ENCODE peak calls at places on chromosomes 3 and 15, in nine cellular contexts. U is NCI-H1694 treated with DMSO at 0.1 percent for 48 hours; P is NCI-H69; H is Karpas-422; Z is NCI-H2029; O is Ammon's horn; J is activated CD4-positive, alpha-beta memory T cell treated with anti-CD3 and anti-CD28 coated beads, Interleukin-2, amount 10 ng/mL, durations not matched to agents 7 days and 5 days; T is ureter; D is nephron progenitor cell. S is an unnamed sample.

GRCh38 chr3:59605944-59606534 is 556.2 kb upstream of the CFAP20DC start:
- DNase-seq in U (no peak), P (peak; percentile 71), H (no peak), Z (peak; percentile 63), O (no peak), J (no peak), T (no peak), D (no peak), S (no peak)

GRCh38 chr15:98717942-98718341 is 69.6 kb downstream of the IGF1R start:
- DNase-seq in U (no peak), P (no peak), H (no peak), Z (no peak), O (no peak), J (no peak), T (no peak), D (no peak), S (no peak)

GRCh38 chr3:187852842-187853727 is 107.8 kb upstream of the BCL6 start:
- DNase-seq in U (no peak), P (no peak), H (no peak), Z (no peak), O (no peak), J (no peak), T (no peak), D (no peak), S (no peak)

GRCh38 chr15:48955967-48956366 is 7.8 kb downstream of the SHC4 start:
- DNase-seq in U (no peak), P (no peak), H (no peak), Z (no peak), O (no peak), J (no peak), T (no peak), D (no peak), S (no peak)

GRCh38 chr3:108012304-108012703 is 78.5 kb downstream of the CD47 start:
- DNase-seq in U (no peak), P (no peak), H (no peak), Z (no peak), O (no peak), J (no peak), T (no peak), D (no peak), S (no peak)

GRCh38 chr3:141405581-141405980 is 37.3 kb downstream of the ZBTB38 start:
- DNase-seq in U (no peak), P (no peak), H (no peak), Z (no peak), O (no peak), J (no peak), T (no peak), D (no peak), S (no peak)

GRCh38 chr3:161649900-161650484 is 153.4 kb downstream of the OTOL1 start:
- DNase-seq in U (no peak), P (no peak), H (no peak), Z (no peak), O (no peak), J (no peak), T (no peak), D (no peak), S (no peak)

GRCh38 chr15:79939399-79939798 is 31.6 kb downstream of the BCL2A1 start:
- DNase-seq in U (no peak), P (no peak), H (no peak), Z (no peak), O (no peak), J (no peak), T (no peak), D (no peak), S (no peak)

GRCh38 chr3:43583481-43583880 is 38.3 kb downstream of the ANO10 start:
- DNase-seq in U (no peak), P (no peak), H (peak; percentile 63), Z (no peak), O (no peak), J (no peak), T (no peak), D (no peak), S (no peak)

GRCh38 chr3:5192568-5193319 is 5.2 kb downstream of the EDEM1 start:
- DNase-seq in U (no peak), P (no peak), H (no peak), Z (no peak), O (no peak), J (no peak), T (no peak), D (no peak), S (no peak)

GRCh38 chr3:138434276-138434874 is at the start of gene ESYT3:
- DNase-seq in U (no peak), P (peak; percentile 65), H (no peak), Z (peak; percentile 52), O (peak; percentile 65), J (peak; percentile 72), T (peak; percentile 64), D (peak; percentile 79), S (no peak)

GRCh38 chr3:13002398-13003124 is 70.7 kb downstream of the IQSEC1 start:
- DNase-seq in U (no peak), P (peak; percentile 15), H (no peak), Z (no peak), O (no peak), J (no peak), T (no peak), D (no peak), S (no peak)

GRCh38 chr15:89760303-89761008 is 9.4 kb upstream of the MESP1 start:
- DNase-seq in U (peak; percentile 10), P (peak; percentile 49), H (peak; percentile 90), Z (peak; percentile 9), O (peak; percentile 73), J (peak; percentile 77), T (peak; percentile 87), D (peak; percentile 92), S (peak; percentile 63)

GRCh38 chr3:187750041-187750512 is 4.8 kb upstream of the BCL6 start:
- DNase-seq in U (no peak), P (no peak), H (peak; percentile 89), Z (peak; percentile 79), O (peak; percentile 40), J (no peak), T (peak; percentile 84), D (peak; percentile 38), S (no peak)

GRCh38 chr15:29938701-29939340 is 116.6 kb upstream of the TJP1 start:
- DNase-seq in U (no peak), P (peak; percentile 54), H (peak; percentile 48), Z (no peak), O (peak; percentile 74), J (no peak), T (no peak), D (no peak), S (no peak)

GRCh38 chr15:85453144-85453872 is 72.9 kb downstream of the AKAP13 start:
- DNase-seq in U (no peak), P (no peak), H (no peak), Z (no peak), O (no peak), J (no peak), T (no peak), D (no peak), S (no peak)

GRCh38 chr3:112814256-112814655 is 32.4 kb downstream of the CD200R1L start:
- DNase-seq in U (peak; percentile 20), P (peak; percentile 5), H (peak; percentile 68), Z (no peak), O (peak; percentile 43), J (no peak), T (no peak), D (no peak), S (no peak)

GRCh38 chr15:80076321-80077318 is 17.1 kb downstream of the ZFAND6 start:
- DNase-seq in U (no peak), P (no peak), H (no peak), Z (no peak), O (no peak), J (no peak), T (no peak), D (no peak), S (no peak)

GRCh38 chr3:50323092-50323600 is 601 bp upstream of the HYAL2 start:
- DNase-seq in U (no peak), P (no peak), H (no peak), Z (no peak), O (no peak), J (no peak), T (no peak), D (no peak), S (no peak)

GRCh38 chr3:40877651-40878463 is 321.4 kb upstream of the CTNNB1 start:
- DNase-seq in U (no peak), P (no peak), H (no peak), Z (no peak), O (peak; percentile 81), J (no peak), T (peak; percentile 75), D (no peak), S (no peak)

GRCh38 chr15:40367673-40368611 is 9.9 kb downstream of the DISP2 start:
- DNase-seq in U (peak; percentile 72), P (peak; percentile 98), H (peak; percentile 97), Z (peak; percentile 88), O (peak; percentile 86), J (peak; percentile 91), T (peak; percentile 81), D (peak; percentile 88), S (peak; percentile 77)

GRCh38 chr3:132837615-132838014 is 115.4 kb upstream of the NPHP3 start:
- DNase-seq in U (no peak), P (no peak), H (no peak), Z (no peak), O (no peak), J (no peak), T (no peak), D (no peak), S (no peak)

GRCh38 chr3:116579843-116580242 is 129.7 kb upstream of the TUSC7 start:
- DNase-seq in U (no peak), P (peak; percentile 66), H (no peak), Z (no peak), O (no peak), J (no peak), T (no peak), D (peak; percentile 61), S (no peak)

GRCh38 chr15:40828447-40829036 is at the start of gene PPP1R14D:
- DNase-seq in U (no peak), P (no peak), H (no peak), Z (no peak), O (no peak), J (no peak), T (no peak), D (no peak), S (no peak)

GRCh38 chr3:159126261-159127020 is 324.6 kb downstream of the MFSD1 start:
- DNase-seq in U (no peak), P (no peak), H (no peak), Z (no peak), O (no peak), J (no peak), T (no peak), D (no peak), S (no peak)

GRCh38 chr3:27219127-27219860 is 149.9 kb downstream of the NEK10 start:
- DNase-seq in U (no peak), P (peak; percentile 3), H (no peak), Z (no peak), O (no peak), J (no peak), T (no peak), D (no peak), S (no peak)

GRCh38 chr15:65370885-65371284 is 6.9 kb downstream of the IGDCC3 start:
- DNase-seq in U (no peak), P (no peak), H (no peak), Z (no peak), O (no peak), J (no peak), T (no peak), D (no peak), S (no peak)

GRCh38 chr3:37762698-37763097 is 99.0 kb upstream of the CTDSPL start:
- DNase-seq in U (no peak), P (no peak), H (no peak), Z (no peak), O (no peak), J (no peak), T (no peak), D (no peak), S (no peak)

GRCh38 chr15:65580287-65580686 is 30.6 kb downstream of the INTS14 start:
- DNase-seq in U (no peak), P (no peak), H (no peak), Z (no peak), O (no peak), J (no peak), T (no peak), D (no peak), S (no peak)

S was measured in T-helper 9 cell.